ENCODE peak calls at places on chromosomes 16 and 17, in ten cellular contexts. One of them, this sample, is unnamed.

GRCh38 chr16:9090101-9090959 is 1.1 kb upstream of the HAPSTR1 start:
- DNase-seq in fibroblast of the aortic adventitia: no peak
- DNase-seq in lower leg skin: peak
- DNase-seq in upper lobe of right lung: peak
- DNase-seq in dorsolateral prefrontal cortex: peak
- DNase-seq in fibroblast of villous mesenchyme: peak
- DNase-seq in H1: peak
- DNase-seq in A673: no peak
- DNase-seq in right cardiac atrium: peak
- DNase-seq in astrocyte of the spinal cord: no peak
- DNase-seq in this sample: peak

GRCh38 chr17:79464310-79465010 is 146.4 kb downstream of the RBFOX3 start:
- DNase-seq in upper lobe of right lung: no peak
- DNase-seq in lower leg skin: no peak
- DNase-seq in astrocyte of the spinal cord: no peak
- DNase-seq in right cardiac atrium: no peak
- DNase-seq in fibroblast of villous mesenchyme: no peak
- DNase-seq in A673: no peak
- DNase-seq in fibroblast of the aortic adventitia: no peak
- DNase-seq in H1: no peak
- DNase-seq in dorsolateral prefrontal cortex: peak
- DNase-seq in this sample: no peak

GRCh38 chr16:49470550-49470949 is 96.9 kb downstream of the C16orf78 start:
- DNase-seq in dorsolateral prefrontal cortex: no peak
- DNase-seq in fibroblast of the aortic adventitia: no peak
- DNase-seq in A673: no peak
- DNase-seq in astrocyte of the spinal cord: no peak
- DNase-seq in fibroblast of villous mesenchyme: no peak
- DNase-seq in H1: no peak
- DNase-seq in lower leg skin: no peak
- DNase-seq in upper lobe of right lung: peak
- DNase-seq in right cardiac atrium: no peak
- DNase-seq in this sample: no peak

GRCh38 chr17:49680314-49680713 is 2.4 kb upstream of the SPOP start:
- DNase-seq in right cardiac atrium: no peak
- DNase-seq in fibroblast of villous mesenchyme: no peak
- DNase-seq in H1: no peak
- DNase-seq in upper lobe of right lung: no peak
- DNase-seq in A673: no peak
- DNase-seq in lower leg skin: no peak
- DNase-seq in dorsolateral prefrontal cortex: no peak
- DNase-seq in fibroblast of the aortic adventitia: no peak
- DNase-seq in astrocyte of the spinal cord: no peak
- DNase-seq in this sample: no peak

GRCh38 chr17:68509151-68510057 is 2.8 kb upstream of the PRKAR1A start:
- DNase-seq in dorsolateral prefrontal cortex: no peak
- DNase-seq in right cardiac atrium: peak
- DNase-seq in lower leg skin: peak
- DNase-seq in fibroblast of the aortic adventitia: no peak
- DNase-seq in upper lobe of right lung: peak
- DNase-seq in A673: peak
- DNase-seq in H1: no peak
- DNase-seq in astrocyte of the spinal cord: no peak
- DNase-seq in fibroblast of villous mesenchyme: no peak
- DNase-seq in this sample: no peak

GRCh38 chr17:70365098-70365583 is 195.8 kb downstream of the KCNJ2 start:
- DNase-seq in lower leg skin: no peak
- DNase-seq in A673: no peak
- DNase-seq in upper lobe of right lung: no peak
- DNase-seq in dorsolateral prefrontal cortex: no peak
- DNase-seq in fibroblast of villous mesenchyme: peak
- DNase-seq in H1: no peak
- DNase-seq in right cardiac atrium: no peak
- DNase-seq in astrocyte of the spinal cord: peak
- DNase-seq in fibroblast of the aortic adventitia: peak
- DNase-seq in this sample: no peak

GRCh38 chr17:1779571-1780074 is 17.8 kb downstream of the SERPINF1 start:
- DNase-seq in fibroblast of the aortic adventitia: peak
- DNase-seq in A673: peak
- DNase-seq in upper lobe of right lung: no peak
- DNase-seq in dorsolateral prefrontal cortex: no peak
- DNase-seq in right cardiac atrium: peak
- DNase-seq in lower leg skin: peak
- DNase-seq in fibroblast of villous mesenchyme: peak
- DNase-seq in astrocyte of the spinal cord: peak
- DNase-seq in H1: no peak
- DNase-seq in this sample: peak

GRCh38 chr17:55274371-55275255 is 9.9 kb downstream of the HLF start:
- DNase-seq in dorsolateral prefrontal cortex: no peak
- DNase-seq in astrocyte of the spinal cord: no peak
- DNase-seq in lower leg skin: no peak
- DNase-seq in fibroblast of the aortic adventitia: no peak
- DNase-seq in fibroblast of villous mesenchyme: no peak
- DNase-seq in A673: peak
- DNase-seq in H1: no peak
- DNase-seq in right cardiac atrium: no peak
- DNase-seq in upper lobe of right lung: no peak
- DNase-seq in this sample: no peak

GRCh38 chr16:11708421-11708820 is 34.2 kb downstream of the TXNDC11 start:
- DNase-seq in fibroblast of the aortic adventitia: peak
- DNase-seq in fibroblast of villous mesenchyme: peak
- DNase-seq in upper lobe of right lung: no peak
- DNase-seq in H1: no peak
- DNase-seq in right cardiac atrium: no peak
- DNase-seq in A673: no peak
- DNase-seq in lower leg skin: no peak
- DNase-seq in astrocyte of the spinal cord: no peak
- DNase-seq in dorsolateral prefrontal cortex: no peak
- DNase-seq in this sample: no peak

GRCh38 chr17:48639136-48639535 is 13.0 kb upstream of the HOXB9 start:
- DNase-seq in lower leg skin: no peak
- DNase-seq in astrocyte of the spinal cord: no peak
- DNase-seq in fibroblast of villous mesenchyme: no peak
- DNase-seq in right cardiac atrium: no peak
- DNase-seq in upper lobe of right lung: no peak
- DNase-seq in A673: no peak
- DNase-seq in dorsolateral prefrontal cortex: no peak
- DNase-seq in H1: no peak
- DNase-seq in fibroblast of the aortic adventitia: no peak
- DNase-seq in this sample: no peak

GRCh38 chr17:44689492-44690217 is at the start of gene CCDC43:
- DNase-seq in H1: peak
- DNase-seq in lower leg skin: peak
- DNase-seq in A673: peak
- DNase-seq in astrocyte of the spinal cord: peak
- DNase-seq in right cardiac atrium: peak
- DNase-seq in upper lobe of right lung: peak
- DNase-seq in fibroblast of the aortic adventitia: peak
- DNase-seq in dorsolateral prefrontal cortex: peak
- DNase-seq in fibroblast of villous mesenchyme: peak
- DNase-seq in this sample: peak

GRCh38 chr16:69199382-69199781 is 12.4 kb downstream of the SNTB2 start:
- DNase-seq in upper lobe of right lung: no peak
- DNase-seq in A673: no peak
- DNase-seq in fibroblast of the aortic adventitia: peak
- DNase-seq in astrocyte of the spinal cord: peak
- DNase-seq in lower leg skin: no peak
- DNase-seq in right cardiac atrium: no peak
- DNase-seq in dorsolateral prefrontal cortex: no peak
- DNase-seq in H1: no peak
- DNase-seq in fibroblast of villous mesenchyme: peak
- DNase-seq in this sample: no peak

GRCh38 chr16:58614860-58615259 is 14.8 kb downstream of the CNOT1 start:
- DNase-seq in dorsolateral prefrontal cortex: no peak
- DNase-seq in astrocyte of the spinal cord: no peak
- DNase-seq in right cardiac atrium: no peak
- DNase-seq in fibroblast of the aortic adventitia: no peak
- DNase-seq in lower leg skin: no peak
- DNase-seq in fibroblast of villous mesenchyme: no peak
- DNase-seq in A673: no peak
- DNase-seq in upper lobe of right lung: no peak
- DNase-seq in H1: no peak
- DNase-seq in this sample: no peak
- H3K4me3 ChIP-seq in dorsolateral prefrontal cortex: no peak
- H3K4me3 ChIP-seq in astrocyte of the spinal cord: no peak
- H3K4me3 ChIP-seq in right cardiac atrium: no peak
- H3K4me3 ChIP-seq in fibroblast of the aortic adventitia: no peak
- H3K4me3 ChIP-seq in lower leg skin: no peak
- H3K4me3 ChIP-seq in fibroblast of villous mesenchyme: no peak
- H3K4me3 ChIP-seq in A673: no peak
- H3K4me3 ChIP-seq in upper lobe of right lung: no peak
- H3K4me3 ChIP-seq in H1: no peak
- H3K4me3 ChIP-seq in this sample: no peak

DNA sequence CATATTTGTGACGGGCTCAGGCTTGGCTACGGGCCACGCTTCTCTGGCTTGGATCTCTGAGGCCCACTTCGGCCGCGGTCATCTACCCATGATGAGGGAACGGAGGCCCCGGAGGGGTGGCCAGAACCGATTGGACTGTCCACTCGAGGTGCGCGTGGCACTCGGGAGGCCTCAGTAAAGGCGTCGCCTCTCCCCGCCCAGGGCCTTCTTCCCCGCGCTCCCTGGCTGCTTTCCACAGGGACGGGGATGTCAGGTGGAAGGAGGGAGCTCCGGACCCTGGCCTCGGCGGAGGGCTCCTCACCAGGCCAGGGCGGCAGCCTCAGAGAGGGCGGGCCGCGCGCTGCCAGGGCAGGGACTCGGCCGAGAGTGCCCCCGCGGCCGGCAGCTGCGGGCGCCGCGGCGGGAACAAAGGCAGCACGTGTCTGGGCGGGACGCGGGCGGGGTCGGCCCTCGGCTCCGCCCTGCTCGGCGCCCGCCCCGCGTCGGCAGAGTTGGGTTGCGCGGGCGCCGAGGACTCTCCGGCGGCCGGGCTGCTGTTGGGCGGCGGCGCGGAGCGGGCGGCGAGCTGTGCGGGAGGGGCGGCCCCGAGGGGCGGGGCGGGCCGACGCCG is 597 bp upstream of the CDK5R1 start:
- DNase-seq in fibroblast of the aortic adventitia: peak
- DNase-seq in fibroblast of villous mesenchyme: peak
- DNase-seq in H1: peak
- DNase-seq in astrocyte of the spinal cord: peak
- DNase-seq in right cardiac atrium: peak
- DNase-seq in dorsolateral prefrontal cortex: peak
- DNase-seq in upper lobe of right lung: peak
- DNase-seq in lower leg skin: no peak
- DNase-seq in A673: peak
- DNase-seq in this sample: peak
- H3K4me3 ChIP-seq in fibroblast of the aortic adventitia: peak
- H3K4me3 ChIP-seq in fibroblast of villous mesenchyme: peak
- H3K4me3 ChIP-seq in H1: peak
- H3K4me3 ChIP-seq in astrocyte of the spinal cord: peak
- H3K4me3 ChIP-seq in right cardiac atrium: peak
- H3K4me3 ChIP-seq in dorsolateral prefrontal cortex: peak
- H3K4me3 ChIP-seq in upper lobe of right lung: peak
- H3K4me3 ChIP-seq in lower leg skin: peak
- H3K4me3 ChIP-seq in A673: peak
- H3K4me3 ChIP-seq in this sample: peak

DNA sequence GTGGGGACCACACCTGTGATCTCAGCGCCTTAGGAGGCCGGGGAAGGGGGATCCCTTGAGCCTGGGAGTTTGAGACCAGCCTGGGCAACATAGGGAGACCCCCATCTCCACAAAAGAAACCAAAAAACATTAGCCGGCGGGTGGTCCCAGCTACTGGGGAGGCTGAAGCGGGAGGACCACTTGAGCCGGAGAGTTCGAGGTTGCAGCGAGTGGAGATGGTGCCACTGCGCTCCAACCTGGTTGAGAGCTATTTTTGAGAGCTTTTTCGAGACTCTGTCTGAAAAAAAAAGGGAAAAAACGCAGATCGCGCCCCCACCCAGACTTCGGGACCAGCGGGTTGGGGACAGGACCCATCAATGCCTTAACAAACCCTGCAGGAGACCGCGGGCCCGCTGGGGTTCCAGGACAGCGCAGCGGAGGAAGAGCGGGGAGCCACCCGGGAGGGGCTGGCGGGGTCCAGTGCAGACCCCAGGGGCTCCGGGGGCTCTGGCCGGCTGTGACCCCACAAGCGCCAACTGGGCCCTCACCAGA is 762 bp upstream of the BAIAP3 start:
- DNase-seq in upper lobe of right lung: no peak
- DNase-seq in astrocyte of the spinal cord: no peak
- DNase-seq in fibroblast of villous mesenchyme: no peak
- DNase-seq in lower leg skin: no peak
- DNase-seq in H1: no peak
- DNase-seq in dorsolateral prefrontal cortex: no peak
- DNase-seq in A673: no peak
- DNase-seq in fibroblast of the aortic adventitia: no peak
- DNase-seq in right cardiac atrium: no peak
- DNase-seq in this sample: no peak
- H3K4me3 ChIP-seq in upper lobe of right lung: peak
- H3K4me3 ChIP-seq in astrocyte of the spinal cord: no peak
- H3K4me3 ChIP-seq in fibroblast of villous mesenchyme: no peak
- H3K4me3 ChIP-seq in lower leg skin: no peak
- H3K4me3 ChIP-seq in H1: peak
- H3K4me3 ChIP-seq in dorsolateral prefrontal cortex: no peak
- H3K4me3 ChIP-seq in A673: no peak
- H3K4me3 ChIP-seq in fibroblast of the aortic adventitia: no peak
- H3K4me3 ChIP-seq in right cardiac atrium: peak
- H3K4me3 ChIP-seq in this sample: peak

GRCh38 chr17:8176998-8177731 is 985 bp upstream of the TMEM107 start:
- DNase-seq in dorsolateral prefrontal cortex: no peak
- DNase-seq in astrocyte of the spinal cord: no peak
- DNase-seq in H1: no peak
- DNase-seq in A673: no peak
- DNase-seq in lower leg skin: no peak
- DNase-seq in upper lobe of right lung: no peak
- DNase-seq in fibroblast of the aortic adventitia: no peak
- DNase-seq in fibroblast of villous mesenchyme: no peak
- DNase-seq in right cardiac atrium: no peak
- DNase-seq in this sample: peak
- H3K4me3 ChIP-seq in dorsolateral prefrontal cortex: no peak
- H3K4me3 ChIP-seq in astrocyte of the spinal cord: peak
- H3K4me3 ChIP-seq in H1: peak
- H3K4me3 ChIP-seq in A673: peak
- H3K4me3 ChIP-seq in lower leg skin: no peak
- H3K4me3 ChIP-seq in upper lobe of right lung: peak
- H3K4me3 ChIP-seq in fibroblast of the aortic adventitia: peak
- H3K4me3 ChIP-seq in fibroblast of villous mesenchyme: peak
- H3K4me3 ChIP-seq in right cardiac atrium: peak
- H3K4me3 ChIP-seq in this sample: peak

DNA sequence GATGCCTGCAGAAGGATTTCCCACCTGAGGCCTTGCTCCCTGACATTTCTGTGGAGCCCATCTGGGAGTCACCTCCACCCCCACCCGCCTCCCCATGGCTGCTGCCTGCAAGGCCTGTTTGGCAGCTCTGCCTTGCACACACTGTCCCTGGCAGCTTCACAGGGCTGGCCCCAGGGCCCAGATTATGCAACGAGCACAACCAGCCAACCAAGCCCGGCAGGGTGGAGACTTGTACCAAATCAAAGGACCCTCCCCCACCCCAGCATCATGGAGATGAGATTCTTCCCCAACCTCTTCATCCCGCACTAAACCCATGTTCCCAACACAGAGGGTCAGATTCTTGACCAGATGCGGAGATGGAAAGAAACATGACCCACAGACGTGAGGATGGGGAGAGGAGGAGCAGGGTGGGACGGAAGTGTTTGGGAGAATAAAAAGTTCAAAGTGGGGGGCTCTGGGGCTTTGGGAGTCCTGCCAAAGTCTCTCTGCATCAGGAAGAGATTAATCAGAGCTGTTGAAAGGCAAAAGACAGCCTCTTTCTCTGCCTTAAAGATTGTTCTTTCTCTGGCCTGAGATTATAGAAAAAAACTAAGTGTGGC is 3.8 kb downstream of the SMARCD2 start:
- DNase-seq in fibroblast of the aortic adventitia: peak
- DNase-seq in dorsolateral prefrontal cortex: peak
- DNase-seq in upper lobe of right lung: peak
- DNase-seq in astrocyte of the spinal cord: peak
- DNase-seq in H1: no peak
- DNase-seq in right cardiac atrium: peak
- DNase-seq in fibroblast of villous mesenchyme: peak
- DNase-seq in A673: peak
- DNase-seq in lower leg skin: peak
- DNase-seq in this sample: peak
- H3K4me3 ChIP-seq in fibroblast of the aortic adventitia: no peak
- H3K4me3 ChIP-seq in dorsolateral prefrontal cortex: peak
- H3K4me3 ChIP-seq in upper lobe of right lung: peak
- H3K4me3 ChIP-seq in astrocyte of the spinal cord: no peak
- H3K4me3 ChIP-seq in H1: peak
- H3K4me3 ChIP-seq in right cardiac atrium: no peak
- H3K4me3 ChIP-seq in fibroblast of villous mesenchyme: no peak
- H3K4me3 ChIP-seq in A673: peak
- H3K4me3 ChIP-seq in lower leg skin: no peak
- H3K4me3 ChIP-seq in this sample: no peak

This sample was measured in kidney.